ENCODE peak calls at places on chromosomes 1 and 21, in eight cellular contexts. X is astrocyte of the cerebellum, H is IMR-90, A is HL-60, B is type B pancreatic cell, F is uterus, T is osteocyte, N is nephron progenitor cell. Z is an unnamed sample.

GRCh38 chr1:1067284-1068076 is 6.6 kb downstream of the RNF223 start:
- DNase-seq in N (no peak), F (no peak), T (no peak), H (no peak), X (no peak), A (no peak), B (no peak), Z (no peak)

GRCh38 chr1:18118078-18118477 is 10.5 kb downstream of the IGSF21 start:
- DNase-seq in A (no peak), T (no peak), B (no peak), X (no peak), H (no peak), N (no peak), F (no peak), Z (no peak)

GRCh38 chr1:175294179-175294756 is 101.7 kb upstream of the KIAA0040 start:
- DNase-seq in T (no peak), A (no peak), F (no peak), X (no peak), N (no peak), H (no peak), B (no peak), Z (no peak)

GRCh38 chr1:207990455-207990854 is 79.5 kb upstream of the CD34 start:
- DNase-seq in B (peak; percentile 22), X (no peak), H (no peak), N (no peak), T (peak; percentile 57), F (no peak), A (no peak), Z (no peak)

GRCh38 chr1:5953386-5953785 is 38.8 kb downstream of the NPHP4 start:
- DNase-seq in B (peak; percentile 49), T (peak; percentile 82), H (no peak), A (no peak), F (no peak), N (no peak), X (no peak), Z (no peak)

GRCh38 chr1:11520531-11521233 is 41.7 kb downstream of the DISP3 start:
- DNase-seq in F (no peak), A (no peak), X (no peak), N (no peak), T (no peak), H (no peak), B (no peak), Z (no peak)

GRCh38 chr21:39077816-39078215 is 105.4 kb downstream of the PSMG1 start:
- DNase-seq in X (no peak), F (no peak), T (no peak), B (no peak), A (peak; percentile 27), H (no peak), N (no peak), Z (no peak)

GRCh38 chr1:94970783-94971182 is 43.9 kb upstream of the CNN3 start:
- DNase-seq in H (no peak), B (no peak), F (no peak), N (no peak), X (no peak), A (no peak), T (no peak), Z (no peak)

GRCh38 chr1:247738315-247738714 is at the start of gene OR14K1:
- DNase-seq in H (no peak), B (no peak), A (no peak), F (no peak), N (no peak), X (no peak), T (no peak), Z (no peak)

GRCh38 chr1:78843111-78843908 is 163.2 kb downstream of the ADGRL4 start:
- DNase-seq in H (peak; percentile 68), X (no peak), A (no peak), T (no peak), F (no peak), N (no peak), B (no peak), Z (no peak)

GRCh38 chr21:45985471-45986315 is 4.1 kb downstream of the COL6A1 start:
- DNase-seq in B (no peak), N (no peak), A (no peak), T (no peak), H (no peak), X (no peak), F (peak; percentile 19), Z (no peak)

GRCh38 chr1:54695764-54696163 is 19.9 kb upstream of the TTC4 start:
- DNase-seq in B (no peak), T (no peak), H (no peak), A (no peak), N (no peak), X (no peak), F (no peak), Z (no peak)

GRCh38 chr1:152112101-152112884 is 3.0 kb downstream of the TCHH start:
- DNase-seq in B (no peak), A (peak; percentile 51), N (no peak), T (no peak), H (peak; percentile 7), F (no peak), X (no peak), Z (no peak)

GRCh38 chr1:39115271-39116110 is 89.0 kb upstream of the MACF1 start:
- DNase-seq in X (no peak), B (no peak), F (no peak), H (peak; percentile 88), T (no peak), N (no peak), A (no peak), Z (no peak)

GRCh38 chr1:94025383-94026340 is 95.3 kb downstream of the ABCA4 start:
- DNase-seq in H (peak; percentile 79), X (peak; percentile 64), N (peak; percentile 40), T (no peak), F (peak; percentile 52), A (no peak), B (no peak), Z (no peak)

GRCh38 chr1:1100296-1100695 is 15.6 kb downstream of the C1orf159 start:
- DNase-seq in A (no peak), X (no peak), B (peak; percentile 24), H (no peak), F (no peak), T (peak; percentile 44), N (no peak), Z (no peak)

DNA sequence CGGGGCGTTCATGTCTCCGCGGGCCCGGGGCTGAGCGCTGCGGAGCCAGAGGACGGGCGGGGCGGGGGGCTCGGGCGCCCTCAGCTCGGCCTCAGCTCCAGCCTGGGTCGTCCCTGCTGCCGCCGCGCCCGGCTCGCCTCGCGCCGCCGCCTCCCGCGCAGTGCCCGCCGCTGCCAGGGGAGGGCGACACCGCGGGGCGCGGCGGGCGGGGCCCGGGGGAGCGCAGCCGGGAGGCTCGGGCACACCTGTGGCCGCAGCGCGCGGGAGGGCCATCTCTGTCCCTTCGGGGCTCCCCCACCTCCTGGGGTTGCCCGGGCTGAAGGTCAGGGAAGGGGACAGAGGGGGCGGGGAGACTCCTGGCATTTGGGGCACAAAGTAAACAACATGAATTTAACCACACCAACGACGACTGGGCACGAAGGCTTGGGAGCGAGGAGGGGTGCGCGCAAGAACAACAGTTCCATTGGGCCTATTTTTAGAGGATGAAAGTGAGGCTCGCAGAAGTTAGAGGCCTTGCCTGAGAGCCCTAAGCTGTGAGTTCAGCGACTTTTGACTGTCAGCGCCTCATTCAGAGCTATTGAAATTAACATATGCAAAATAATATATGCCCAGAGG is at the start of gene FAM131C:
- DNase-seq in B (no peak), N (peak; percentile 67), X (no peak), T (no peak), H (no peak), A (no peak), F (no peak), Z (no peak)
- TF ChIP-seq CTCF in B (peak; percentile 63), N (no peak), X (no peak), T (peak; percentile 52), H (peak; percentile 53), A (no peak), F (peak; percentile 77), Z (peak; percentile 3)

GRCh38 chr1:8825985-8826481 is 8.6 kb upstream of the RERE start:
- DNase-seq in N (no peak), H (peak; percentile 63), T (peak; percentile 53), X (no peak), F (no peak), A (no peak), B (no peak), Z (no peak)

GRCh38 chr1:8836228-8836627 is 18.8 kb upstream of the RERE start:
- DNase-seq in F (no peak), X (no peak), H (no peak), T (no peak), B (no peak), A (no peak), N (no peak), Z (no peak)

DNA sequence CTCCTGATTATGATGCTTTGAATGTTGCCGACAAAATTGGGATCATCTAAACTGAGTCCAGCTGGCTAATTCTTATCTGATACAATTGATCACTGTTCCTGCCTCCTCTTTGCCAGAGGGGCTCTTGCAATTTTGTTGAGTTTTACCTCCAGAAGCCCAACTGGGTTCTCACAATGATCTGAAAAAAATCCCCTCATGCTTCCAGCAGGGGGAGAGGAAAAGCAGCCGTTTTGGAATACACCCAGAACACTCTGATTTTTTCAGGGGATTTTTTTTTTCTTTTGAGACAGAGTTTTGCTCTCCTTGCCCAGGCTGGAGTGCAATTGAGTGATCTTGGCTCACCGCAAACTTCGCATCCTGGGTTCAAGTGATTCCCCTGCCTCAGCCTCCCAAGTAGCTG is 13.9 kb upstream of the RERE start:
- DNase-seq in H (no peak), A (no peak), T (no peak), N (no peak), F (no peak), X (no peak), B (no peak), Z (no peak)
- TF ChIP-seq CTCF in H (peak; percentile 39), A (no peak), T (peak; percentile 48), N (no peak), F (peak; percentile 7), X (peak; percentile 60), B (peak; percentile 63), Z (peak; percentile 26)

GRCh38 chr21:35743571-35743970 is 316.8 kb downstream of the SETD4 start:
- DNase-seq in T (no peak), N (no peak), F (no peak), B (no peak), H (peak; percentile 51), X (no peak), A (no peak), Z (no peak)

GRCh38 chr21:35738342-35738961 is 321.9 kb downstream of the SETD4 start:
- DNase-seq in X (peak; percentile 67), T (no peak), N (no peak), B (no peak), A (no peak), F (no peak), H (peak; percentile 4), Z (no peak)

GRCh38 chr21:35737425-35737824 is 322.9 kb downstream of the SETD4 start:
- DNase-seq in N (no peak), B (no peak), A (no peak), T (no peak), F (no peak), H (no peak), X (no peak), Z (no peak)

GRCh38 chr21:35732788-35733187 is 327.5 kb downstream of the SETD4 start:
- DNase-seq in N (no peak), B (no peak), T (no peak), X (no peak), H (no peak), F (no peak), A (no peak), Z (no peak)

GRCh38 chr21:35737899-35738341 is 322.4 kb downstream of the SETD4 start:
- DNase-seq in N (peak; percentile 8), B (no peak), H (no peak), A (no peak), F (no peak), X (peak; percentile 71), T (no peak), Z (peak; percentile 28)
- TF ChIP-seq CTCF in N (no peak), B (no peak), H (no peak), A (no peak), F (no peak), X (no peak), T (no peak), Z (no peak)

GRCh38 chr1:14467112-14467511 is 131.4 kb upstream of the KAZN start:
- DNase-seq in H (no peak), A (no peak), N (no peak), B (no peak), F (no peak), T (no peak), X (no peak), Z (no peak)
- TF ChIP-seq CTCF in H (no peak), A (no peak), N (no peak), B (peak; percentile 65), F (no peak), T (no peak), X (no peak), Z (no peak)